ENCODE peak calls at places on chromosomes 11 and 22, in nine cellular contexts. C, D, K, L, T, J, P, H and Y are unnamed samples.

GRCh38 chr11:73510877-73511276 is 87.0 kb downstream of the FAM168A start:
- DNase-seq in J (no peak), D (no peak), H (no peak), K (no peak), L (no peak), T (no peak), P (no peak), C (no peak), Y (no peak)

GRCh38 chr11:57514538-57515331 is 767 bp downstream of the SLC43A1 start:
- DNase-seq in T (peak), D (no peak), P (peak), H (no peak), C (peak), L (peak), K (peak), J (peak), Y (no peak)

GRCh38 chr22:27726726-27727449 is 74.7 kb downstream of the MN1 start:
- DNase-seq in K (no peak), P (no peak), D (peak), J (peak), H (no peak), T (peak), C (peak), L (no peak), Y (peak)

GRCh38 chr11:127620660-127621059 is 620.1 kb upstream of the KIRREL3 start:
- DNase-seq in L (no peak), H (no peak), P (no peak), T (no peak), K (no peak), J (no peak), D (no peak), C (no peak), Y (no peak)

GRCh38 chr11:84890706-84891105 is 736.4 kb downstream of the DLG2 start:
- DNase-seq in P (no peak), C (no peak), K (no peak), L (peak), J (no peak), T (no peak), D (no peak), H (no peak), Y (no peak)

GRCh38 chr11:61972796-61973602 is 5.6 kb upstream of the FTH1 start:
- DNase-seq in C (no peak), H (no peak), D (no peak), K (no peak), J (peak), T (no peak), L (no peak), P (no peak), Y (peak)

GRCh38 chr11:68016161-68016903 is 6.2 kb downstream of the ALDH3B1 start:
- DNase-seq in P (no peak), C (no peak), H (no peak), K (no peak), J (no peak), T (no peak), D (no peak), L (no peak), Y (no peak)

GRCh38 chr22:49934144-49934890 is 15.9 kb downstream of the CRELD2 start:
- DNase-seq in J (peak), D (no peak), H (no peak), P (no peak), K (no peak), C (peak), T (no peak), L (no peak), Y (no peak)

GRCh38 chr22:47304854-47305253 is 542.4 kb downstream of the TBC1D22A start:
- DNase-seq in H (no peak), J (no peak), D (no peak), L (no peak), K (no peak), C (no peak), P (no peak), T (no peak), Y (no peak)

GRCh38 chr11:129211397-129211796 is 19.3 kb upstream of the ARHGAP32 start:
- DNase-seq in L (no peak), H (no peak), K (no peak), J (no peak), D (no peak), P (no peak), C (no peak), T (no peak), Y (no peak)

GRCh38 chr22:27719535-27720227 is 81.9 kb downstream of the MN1 start:
- DNase-seq in J (peak), K (no peak), D (peak), C (peak), P (peak), T (no peak), H (no peak), L (no peak), Y (no peak)

GRCh38 chr11:17129003-17129402 is 51.5 kb upstream of the RPS13 start:
- DNase-seq in H (no peak), L (no peak), C (no peak), J (no peak), P (no peak), T (no peak), D (no peak), K (no peak), Y (no peak)

GRCh38 chr22:44721206-44721605 is 19.2 kb downstream of the PRR5 start:
- DNase-seq in T (no peak), D (no peak), L (peak), C (no peak), P (no peak), H (no peak), J (no peak), K (no peak), Y (no peak)

GRCh38 chr11:58578635-58579191 is at the start of gene ZFP91:
- DNase-seq in J (peak), P (peak), L (peak), T (peak), D (peak), H (peak), C (peak), K (peak), Y (peak)

GRCh38 chr11:64893194-64894069 is 15.0 kb upstream of the EHD1 start:
- DNase-seq in J (no peak), P (no peak), K (no peak), H (no peak), D (no peak), C (no peak), T (peak), L (no peak), Y (no peak)

GRCh38 chr22:46084943-46085830 is 65.1 kb upstream of the PPARA start:
- DNase-seq in J (peak), H (no peak), L (no peak), D (no peak), T (no peak), K (no peak), P (peak), C (peak), Y (no peak)

GRCh38 chr22:24806663-24807001 is 621 bp downstream of the SGSM1 start:
- DNase-seq in J (no peak), H (no peak), K (no peak), P (no peak), L (peak), C (no peak), D (no peak), T (no peak), Y (no peak)
- H3K4me3 ChIP-seq in J (peak), H (no peak), K (peak), P (peak), L (peak), C (no peak), D (no peak), T (peak), Y (no peak)

DNA sequence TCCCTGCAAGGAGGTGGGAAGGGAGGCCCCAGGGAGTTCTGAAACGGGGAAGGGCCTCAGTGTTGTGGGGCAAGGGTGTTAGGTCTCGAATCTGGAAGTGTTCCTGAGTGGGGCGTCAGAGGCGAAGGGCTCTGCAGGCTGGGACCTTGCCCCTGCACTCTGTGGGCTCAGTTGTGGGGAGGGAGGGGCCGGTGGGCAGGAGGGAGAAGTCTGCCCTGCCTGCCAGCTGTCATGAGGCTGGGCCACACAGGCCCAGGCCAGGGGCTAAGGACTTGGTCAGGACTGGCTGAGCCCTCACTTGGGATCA is at the start of gene CRACR2B:
- DNase-seq in L (no peak), D (no peak), C (no peak), H (no peak), T (no peak), J (no peak), K (no peak), P (no peak), Y (no peak)
- H3K4me3 ChIP-seq in L (peak), D (peak), C (no peak), H (peak), T (peak), J (peak), K (peak), P (no peak), Y (peak)

GRCh38 chr11:820655-821512 is 2.2 kb downstream of the PNPLA2 start:
- DNase-seq in P (peak), J (peak), K (no peak), D (no peak), C (peak), T (peak), L (no peak), H (no peak), Y (no peak)
- H3K4me3 ChIP-seq in P (peak), J (peak), K (peak), D (peak), C (peak), T (peak), L (peak), H (peak), Y (peak)

DNA sequence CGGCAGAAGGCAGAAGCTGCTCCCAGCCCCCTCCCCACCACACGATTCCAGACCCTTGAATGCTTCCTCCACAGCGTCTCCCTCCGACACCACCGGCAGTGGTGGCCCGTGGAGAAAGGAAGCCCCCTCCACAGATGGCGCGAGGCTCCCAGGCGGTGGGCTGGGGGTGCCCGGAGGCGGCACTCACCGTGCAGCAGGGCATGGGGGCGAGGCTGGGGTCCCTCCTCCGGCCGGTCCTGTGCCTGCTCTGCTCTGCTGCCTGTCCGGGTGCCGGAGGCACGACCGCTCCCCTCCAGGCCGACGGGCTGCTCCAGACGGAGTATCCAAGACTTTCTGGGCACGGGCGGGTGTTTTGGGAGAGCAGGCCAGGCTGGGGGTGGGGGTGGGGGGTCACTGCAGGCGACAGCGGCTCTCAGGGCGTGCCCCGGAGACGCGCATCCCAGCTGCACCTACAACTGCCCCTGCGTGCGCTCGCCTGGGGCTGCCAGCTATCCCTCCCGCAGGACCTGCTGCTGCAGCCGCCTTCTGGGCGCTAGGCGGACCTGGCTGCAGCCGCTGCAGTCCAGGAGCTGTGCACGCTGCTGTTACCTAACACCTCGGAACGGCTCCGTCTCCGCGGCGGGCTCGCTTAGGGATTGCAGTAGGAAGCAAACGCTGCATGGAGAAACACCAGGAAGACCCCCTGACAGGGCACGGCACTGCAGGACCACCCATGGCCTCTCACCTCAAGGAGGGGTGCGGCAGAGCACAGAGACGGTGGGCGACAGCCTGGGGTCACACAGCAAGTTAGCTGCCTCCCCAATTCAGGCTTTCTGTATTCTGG is 15.2 kb downstream of the MRGPRG start:
- DNase-seq in C (no peak), D (no peak), P (no peak), L (peak), K (no peak), J (no peak), H (no peak), T (no peak), Y (no peak)
- H3K4me3 ChIP-seq in C (no peak), D (peak), P (no peak), L (peak), K (no peak), J (no peak), H (no peak), T (no peak), Y (no peak)